ENCODE peak calls at places on chromosomes 6 and 20, in five cellular contexts. G is IMR-90, Y is HepG2, W is H1, Z is K562. J is an unnamed sample.

GRCh38 chr20:21184810-21185209 is 58.9 kb downstream of the KIZ start:
- DNase-seq in Z (no peak), W (no peak), G (peak), Y (peak), J (peak)

GRCh38 chr6:28600188-28600587 is 74.5 kb downstream of the GPX5 start:
- DNase-seq in W (no peak), Y (no peak), G (no peak), Z (no peak), J (no peak)

GRCh38 chr20:20213722-20214121 is 154.2 kb upstream of the INSM1 start:
- DNase-seq in Z (no peak), W (no peak), Y (no peak), G (no peak), J (no peak)

GRCh38 chr20:64069209-64069613 is 6.2 kb downstream of the TCEA2 start:
- DNase-seq in G (no peak), Y (no peak), W (no peak), Z (no peak), J (no peak)

GRCh38 chr6:45791600-45792168 is 224.0 kb downstream of the CLIC5 start:
- DNase-seq in G (peak), Z (no peak), W (no peak), Y (no peak), J (no peak)

GRCh38 chr6:42401605-42401935 is 50.2 kb downstream of the TRERF1 start:
- DNase-seq in Y (no peak), W (no peak), G (no peak), Z (no peak), J (no peak)

GRCh38 chr6:16741112-16742016 is 19.9 kb downstream of the ATXN1 start:
- DNase-seq in W (no peak), Y (no peak), G (peak), Z (no peak), J (no peak)

GRCh38 chr20:59948828-59949720 is 8.9 kb downstream of the FAM217B start:
- DNase-seq in Z (peak), G (peak), Y (peak), W (no peak), J (no peak)

GRCh38 chr6:94130458-94130857 is 711.1 kb upstream of the EPHA7 start:
- DNase-seq in W (no peak), Y (no peak), G (no peak), Z (no peak), J (no peak)

GRCh38 chr20:62545901-62546525 is 70.2 kb upstream of the GATA5 start:
- DNase-seq in Y (no peak), G (no peak), Z (no peak), W (no peak), J (no peak)

GRCh38 chr6:106132153-106132698 is 46.1 kb downstream of the PRDM1 start:
- DNase-seq in W (no peak), Z (no peak), G (no peak), Y (no peak), J (no peak)

GRCh38 chr6:125658759-125659431 is 90.5 kb upstream of the HEY2 start:
- DNase-seq in Z (no peak), Y (no peak), G (no peak), W (no peak), J (peak)

GRCh38 chr6:8149350-8149749 is 47.0 kb upstream of the EEF1E1 start:
- DNase-seq in Y (no peak), G (no peak), W (no peak), Z (no peak), J (no peak)

GRCh38 chr6:56096454-56096853 is 150.9 kb downstream of the COL21A1 start:
- DNase-seq in Y (no peak), Z (no peak), G (no peak), W (no peak), J (no peak)

GRCh38 chr6:168574699-168575195 is 133.8 kb downstream of the SMOC2 start:
- DNase-seq in W (peak), Y (no peak), Z (no peak), G (no peak), J (no peak)
- TF ChIP-seq RFX5 in W (no peak), Y (no peak), Z (no peak), G (no peak), J (no peak)

DNA sequence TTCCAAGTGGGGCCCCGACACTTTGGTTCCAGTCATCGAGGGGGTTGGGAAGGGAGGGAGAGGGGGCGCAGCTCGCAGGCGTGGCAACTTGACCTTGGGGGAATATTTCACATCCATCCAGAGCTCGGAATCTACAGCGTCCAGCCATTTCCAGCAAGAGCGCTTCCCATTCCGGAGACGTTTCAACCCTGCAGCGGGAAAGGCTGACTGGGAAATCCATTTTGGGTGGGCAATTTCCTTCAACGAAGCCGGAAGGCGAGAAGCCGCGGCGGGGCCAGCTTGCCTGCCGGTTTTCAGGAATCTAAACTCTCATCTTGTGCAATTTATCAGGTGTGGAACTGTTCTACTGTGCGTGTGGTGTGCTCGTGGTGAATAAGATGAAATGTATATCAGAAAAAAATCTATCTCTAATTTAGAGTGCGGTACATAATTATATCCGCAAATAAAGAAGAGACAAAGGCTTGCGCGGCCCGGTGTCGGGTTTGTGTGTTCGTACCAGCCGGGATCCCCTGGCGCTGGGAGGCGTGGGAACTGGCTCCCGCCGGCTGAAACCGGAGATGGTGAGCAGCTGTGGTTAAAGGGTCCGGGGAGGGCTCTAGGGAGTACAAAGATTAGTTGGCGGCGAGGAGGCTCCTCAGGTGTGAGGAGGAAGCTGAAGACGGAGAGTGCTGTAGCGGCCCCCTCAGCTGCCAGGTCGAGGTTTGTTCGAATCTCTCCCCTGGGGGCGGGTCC is 4.8 kb downstream of the SLC32A1 start:
- DNase-seq in Y (no peak), W (peak), G (no peak), Z (no peak), J (no peak)
- TF ChIP-seq MAFK in Y (no peak), W (no peak), G (no peak), Z (no peak), J (no peak)

DNA sequence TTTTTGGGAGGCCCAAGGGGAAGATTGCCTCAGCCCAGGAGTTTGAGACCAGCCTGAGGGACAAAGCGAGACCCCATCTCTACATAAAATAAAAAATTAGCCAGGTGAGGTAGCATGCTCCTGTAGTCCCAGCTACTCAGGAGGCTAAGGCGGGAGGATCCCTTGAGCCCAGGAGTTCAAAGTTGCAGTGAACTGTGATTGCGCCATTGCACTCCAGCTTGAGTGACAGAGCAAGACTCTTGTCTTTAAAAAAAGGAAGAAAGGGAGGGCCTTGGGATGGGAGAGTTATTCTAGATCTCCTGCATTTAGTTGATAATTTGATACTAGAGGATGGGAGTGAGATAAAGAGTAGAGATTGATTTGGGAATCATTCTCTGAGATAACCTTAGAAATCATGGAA is 68.1 kb downstream of the ITCH start:
- DNase-seq in Y (no peak), Z (no peak), W (no peak), G (no peak), J (no peak)
- TF ChIP-seq RFX5 in Y (no peak), Z (no peak), W (no peak), G (no peak), J (no peak)

GRCh38 chr6:150202934-150203333 is 60.1 kb downstream of the PPP1R14C start:
- DNase-seq in Z (no peak), W (no peak), Y (no peak), G (no peak), J (no peak)

GRCh38 chr6:150203378-150203777 is 60.5 kb downstream of the PPP1R14C start:
- DNase-seq in Z (no peak), W (no peak), Y (no peak), G (no peak), J (no peak)

GRCh38 chr6:150201791-150202329 is 59.0 kb downstream of the PPP1R14C start:
- DNase-seq in Y (no peak), Z (no peak), G (no peak), W (no peak), J (no peak)

GRCh38 chr6:150201285-150201684 is 58.4 kb downstream of the PPP1R14C start:
- DNase-seq in W (no peak), Y (no peak), Z (no peak), G (no peak), J (no peak)

GRCh38 chr6:150202404-150202803 is 59.6 kb downstream of the PPP1R14C start:
- DNase-seq in G (no peak), Z (no peak), W (no peak), Y (no peak), J (no peak)
- TF ChIP-seq MAFK in G (no peak), Z (no peak), W (no peak), Y (no peak), J (no peak)

GRCh38 chr6:88311561-88311960 is 145.4 kb upstream of the CNR1 start:
- DNase-seq in W (no peak), Y (no peak), G (no peak), Z (no peak), J (no peak)
- TF ChIP-seq RFX5 in W (no peak), Y (no peak), G (no peak), Z (no peak), J (no peak)

GRCh38 chr6:139925894-139926641 is 551.6 kb upstream of the CITED2 start:
- DNase-seq in Y (peak), G (peak), W (no peak), Z (no peak), J (peak)
- TF ChIP-seq MAFK in Y (peak), G (peak), W (no peak), Z (no peak), J (no peak)

GRCh38 chr6:149614352-149614751 is 34.2 kb downstream of the KATNA1 start:
- DNase-seq in Y (no peak), W (no peak), Z (no peak), G (peak), J (no peak)
- TF ChIP-seq RFX5 in Y (no peak), W (no peak), Z (no peak), G (no peak), J (no peak)

GRCh38 chr20:42093542-42094440 is 475.6 kb upstream of the CHD6 start:
- DNase-seq in Z (no peak), G (no peak), W (no peak), Y (no peak), J (no peak)
- TF ChIP-seq MAFK in Z (no peak), G (no peak), W (no peak), Y (no peak), J (no peak)